ENCODE peak calls at places on chromosomes 12 and 14, in four cellular contexts. One of them, this sample, is unnamed.

GRCh38 chr12:85920324-85920947 is 46.3 kb downstream of the NTS start:
- DNase-seq in A549: no peak
- DNase-seq in transverse colon: no peak
- DNase-seq in DND-41: no peak
- DNase-seq in this sample: peak

GRCh38 chr14:90655829-90656228 is 160.4 kb downstream of the TTC7B start:
- DNase-seq in A549: no peak
- DNase-seq in transverse colon: no peak
- DNase-seq in DND-41: no peak
- DNase-seq in this sample: no peak

GRCh38 chr12:132081423-132081822 is 62.7 kb downstream of the DDX51 start:
- DNase-seq in A549: no peak
- DNase-seq in transverse colon: no peak
- DNase-seq in DND-41: no peak
- DNase-seq in this sample: no peak

GRCh38 chr14:93737574-93737973 is 50.7 kb downstream of the PRIMA1 start:
- DNase-seq in A549: no peak
- DNase-seq in transverse colon: no peak
- DNase-seq in DND-41: no peak
- DNase-seq in this sample: no peak

GRCh38 chr14:96616168-96616681 is 114.0 kb downstream of the PAPOLA start:
- DNase-seq in A549: no peak
- DNase-seq in transverse colon: no peak
- DNase-seq in DND-41: no peak
- DNase-seq in this sample: no peak

GRCh38 chr12:123120452-123121166 is 30.3 kb downstream of the PITPNM2 start:
- DNase-seq in A549: no peak
- DNase-seq in transverse colon: no peak
- DNase-seq in DND-41: no peak
- DNase-seq in this sample: no peak

GRCh38 chr12:127785535-127785934 is 481.4 kb upstream of the TMEM132C start:
- DNase-seq in A549: no peak
- DNase-seq in transverse colon: no peak
- DNase-seq in DND-41: no peak
- DNase-seq in this sample: no peak

GRCh38 chr14:103448097-103448496 is 62.9 kb downstream of the MARK3 start:
- DNase-seq in A549: no peak
- DNase-seq in transverse colon: no peak
- DNase-seq in DND-41: no peak
- DNase-seq in this sample: no peak

GRCh38 chr12:42963993-42964392 is 374.4 kb upstream of the PRICKLE1 start:
- DNase-seq in A549: no peak
- DNase-seq in transverse colon: no peak
- DNase-seq in DND-41: no peak
- DNase-seq in this sample: no peak

GRCh38 chr12:116604151-116604550 is 45.0 kb downstream of the MAP1LC3B2 start:
- DNase-seq in A549: no peak
- DNase-seq in transverse colon: no peak
- DNase-seq in DND-41: no peak
- DNase-seq in this sample: no peak

GRCh38 chr12:116606397-116606796 is 47.2 kb downstream of the MAP1LC3B2 start:
- DNase-seq in A549: no peak
- DNase-seq in transverse colon: no peak
- DNase-seq in DND-41: no peak
- DNase-seq in this sample: no peak

GRCh38 chr12:116607039-116607438 is 47.9 kb downstream of the MAP1LC3B2 start:
- DNase-seq in A549: no peak
- DNase-seq in transverse colon: no peak
- DNase-seq in DND-41: no peak
- DNase-seq in this sample: no peak

GRCh38 chr12:116603516-116603915 is 44.3 kb downstream of the MAP1LC3B2 start:
- DNase-seq in A549: no peak
- DNase-seq in transverse colon: no peak
- DNase-seq in DND-41: no peak
- DNase-seq in this sample: no peak

DNA sequence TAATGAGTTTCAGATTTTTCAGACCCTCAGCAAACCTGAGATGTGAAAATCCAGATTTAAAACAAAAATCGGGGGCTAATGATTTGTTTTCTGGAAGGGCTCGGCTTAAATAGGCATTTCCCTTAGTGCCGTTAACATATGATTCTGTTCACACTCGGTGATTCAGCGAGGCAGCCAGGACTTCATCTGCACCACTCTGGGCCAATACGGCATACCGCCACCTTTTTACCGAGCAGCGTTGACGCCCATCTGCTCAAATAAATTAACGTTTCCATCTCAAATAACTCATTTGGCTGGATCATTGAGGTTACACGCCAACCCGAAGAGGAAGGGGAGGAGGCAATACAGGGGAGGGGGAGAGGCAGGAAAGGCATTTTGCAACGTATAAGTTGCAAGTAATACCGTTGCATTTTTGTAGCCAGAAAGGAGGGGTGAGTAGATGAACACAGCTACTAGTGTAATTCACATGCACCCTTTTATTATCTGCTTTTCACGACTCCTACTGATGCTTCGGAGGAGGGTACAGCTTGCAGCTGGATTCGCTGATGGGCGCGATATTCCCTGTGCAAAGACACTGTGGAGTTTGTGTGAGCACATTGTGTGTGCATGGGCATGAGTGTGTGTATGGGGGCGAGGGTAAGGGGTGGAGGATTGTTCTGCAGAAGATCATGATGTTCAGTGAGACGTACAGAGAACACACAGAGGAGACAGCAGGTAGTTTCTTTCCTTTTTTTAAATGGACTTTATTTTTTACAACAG is 45.9 kb downstream of the MAP1LC3B2 start:
- DNase-seq in A549: no peak
- DNase-seq in transverse colon: no peak
- DNase-seq in DND-41: no peak
- DNase-seq in this sample: no peak
- H3K4me3 ChIP-seq in A549: no peak
- H3K4me3 ChIP-seq in transverse colon: no peak
- H3K4me3 ChIP-seq in DND-41: no peak
- H3K4me3 ChIP-seq in this sample: no peak

GRCh38 chr14:68679746-68680467 is 113.0 kb downstream of the ZFP36L1 start:
- DNase-seq in A549: no peak
- DNase-seq in transverse colon: no peak
- DNase-seq in DND-41: no peak
- DNase-seq in this sample: no peak
- H3K27ac ChIP-seq in A549: peak
- H3K27ac ChIP-seq in transverse colon: no peak
- H3K27ac ChIP-seq in DND-41: no peak
- H3K27ac ChIP-seq in this sample: no peak

GRCh38 chr14:68626386-68626785 is 166.5 kb downstream of the ZFP36L1 start:
- DNase-seq in A549: no peak
- DNase-seq in transverse colon: no peak
- DNase-seq in DND-41: no peak
- DNase-seq in this sample: no peak

GRCh38 chr14:68627050-68627867 is 165.6 kb downstream of the ZFP36L1 start:
- DNase-seq in A549: no peak
- DNase-seq in transverse colon: no peak
- DNase-seq in DND-41: no peak
- DNase-seq in this sample: no peak

GRCh38 chr14:68628605-68629310 is 164.1 kb downstream of the ZFP36L1 start:
- DNase-seq in A549: no peak
- DNase-seq in transverse colon: peak
- DNase-seq in DND-41: no peak
- DNase-seq in this sample: peak

GRCh38 chr14:68630081-68630571 is 162.7 kb downstream of the ZFP36L1 start:
- DNase-seq in A549: no peak
- DNase-seq in transverse colon: no peak
- DNase-seq in DND-41: no peak
- DNase-seq in this sample: no peak

GRCh38 chr14:68627868-68628604 is 164.8 kb downstream of the ZFP36L1 start:
- DNase-seq in A549: no peak
- DNase-seq in transverse colon: peak
- DNase-seq in DND-41: no peak
- DNase-seq in this sample: peak
- H3K4me3 ChIP-seq in A549: no peak
- H3K4me3 ChIP-seq in transverse colon: peak
- H3K4me3 ChIP-seq in DND-41: no peak
- H3K4me3 ChIP-seq in this sample: peak

GRCh38 chr12:26251600-26251999 is 56.2 kb downstream of the SSPN start:
- DNase-seq in A549: no peak
- DNase-seq in transverse colon: no peak
- DNase-seq in DND-41: no peak
- DNase-seq in this sample: no peak

GRCh38 chr12:26252946-26253345 is 57.6 kb downstream of the SSPN start:
- DNase-seq in A549: no peak
- DNase-seq in transverse colon: no peak
- DNase-seq in DND-41: no peak
- DNase-seq in this sample: no peak

GRCh38 chr12:26246483-26247164 is 51.3 kb downstream of the SSPN start:
- DNase-seq in A549: no peak
- DNase-seq in transverse colon: peak
- DNase-seq in DND-41: no peak
- DNase-seq in this sample: no peak

GRCh38 chr12:26247873-26248272 is 52.5 kb downstream of the SSPN start:
- DNase-seq in A549: no peak
- DNase-seq in transverse colon: no peak
- DNase-seq in DND-41: no peak
- DNase-seq in this sample: no peak

GRCh38 chr12:26250801-26251200 is 55.4 kb downstream of the SSPN start:
- DNase-seq in A549: no peak
- DNase-seq in transverse colon: no peak
- DNase-seq in DND-41: no peak
- DNase-seq in this sample: no peak
- H3K27ac ChIP-seq in A549: no peak
- H3K27ac ChIP-seq in transverse colon: no peak
- H3K27ac ChIP-seq in DND-41: no peak
- H3K27ac ChIP-seq in this sample: no peak

GRCh38 chr12:49276304-49277290 is 11.7 kb downstream of the TUBA1C start:
- DNase-seq in A549: no peak
- DNase-seq in transverse colon: no peak
- DNase-seq in DND-41: no peak
- DNase-seq in this sample: no peak

GRCh38 chr12:49277466-49277865 is 12.6 kb downstream of the TUBA1C start:
- DNase-seq in A549: no peak
- DNase-seq in transverse colon: no peak
- DNase-seq in DND-41: no peak
- DNase-seq in this sample: no peak

GRCh38 chr12:49272790-49273725 is 8.2 kb downstream of the TUBA1C start:
- DNase-seq in A549: no peak
- DNase-seq in transverse colon: no peak
- DNase-seq in DND-41: no peak
- DNase-seq in this sample: no peak

GRCh38 chr12:49274396-49275069 is 9.7 kb downstream of the TUBA1C start:
- DNase-seq in A549: no peak
- DNase-seq in transverse colon: no peak
- DNase-seq in DND-41: no peak
- DNase-seq in this sample: no peak

DNA sequence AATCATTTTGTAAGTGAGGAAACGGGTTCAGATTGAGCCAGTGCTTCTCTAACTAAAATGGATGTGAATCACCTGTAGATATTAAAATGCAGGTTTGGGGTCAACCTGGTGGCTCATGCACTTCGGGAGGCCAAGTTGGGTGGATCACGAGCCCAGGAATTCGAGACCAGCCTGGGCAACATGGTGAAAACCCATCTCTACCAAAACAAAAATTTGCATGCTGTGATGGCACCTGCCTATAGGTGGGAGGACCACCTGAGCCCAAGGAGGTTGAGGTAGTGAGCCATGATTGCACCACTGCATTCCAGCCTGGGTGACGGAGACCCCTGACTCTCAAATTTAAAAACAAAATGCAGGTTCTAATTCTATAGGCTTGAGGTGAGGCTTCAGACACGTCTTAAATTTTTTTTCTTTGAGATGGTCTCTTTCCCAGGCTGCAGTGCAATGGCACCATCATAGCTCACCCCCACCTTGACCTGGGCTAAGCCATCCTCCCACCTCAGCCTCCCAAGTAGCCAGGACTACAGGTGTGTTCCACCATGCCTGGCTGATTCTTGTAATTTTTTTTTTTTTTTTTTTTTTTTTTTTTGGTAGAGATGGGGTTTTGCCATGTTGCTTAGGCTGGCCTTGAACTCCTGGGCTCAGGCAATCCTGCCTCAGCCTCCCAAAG is 9.0 kb downstream of the TUBA1C start:
- DNase-seq in A549: no peak
- DNase-seq in transverse colon: no peak
- DNase-seq in DND-41: no peak
- DNase-seq in this sample: no peak
- H3K4me3 ChIP-seq in A549: no peak
- H3K4me3 ChIP-seq in transverse colon: no peak
- H3K4me3 ChIP-seq in DND-41: no peak
- H3K4me3 ChIP-seq in this sample: no peak

DNA sequence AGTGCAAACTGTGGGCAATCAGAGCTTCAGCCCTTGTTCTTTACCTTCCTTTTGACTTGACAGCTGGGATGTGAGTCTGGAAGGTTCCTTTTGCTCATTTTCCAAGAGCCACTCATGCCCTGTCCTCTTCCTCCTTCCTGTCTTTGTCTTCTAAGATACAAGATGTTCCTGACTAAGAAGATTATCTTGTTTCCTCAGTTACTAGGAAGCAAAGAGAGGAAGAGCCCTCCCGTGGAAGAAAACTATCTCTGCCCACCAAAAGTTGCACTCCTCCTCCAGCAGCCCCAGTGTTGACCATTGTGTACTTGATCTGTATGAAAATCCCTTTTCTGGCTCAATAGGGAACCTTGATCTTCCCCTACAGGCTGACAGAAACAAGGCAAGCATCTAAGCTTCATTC is 138.0 kb downstream of the C12orf75 start:
- DNase-seq in A549: no peak
- DNase-seq in transverse colon: no peak
- DNase-seq in DND-41: no peak
- DNase-seq in this sample: no peak
- H3K27ac ChIP-seq in A549: no peak
- H3K27ac ChIP-seq in transverse colon: no peak
- H3K27ac ChIP-seq in DND-41: no peak
- H3K27ac ChIP-seq in this sample: no peak

GRCh38 chr12:50079771-50080170 is 5.4 kb upstream of the SMARCD1 start:
- DNase-seq in A549: no peak
- DNase-seq in transverse colon: no peak
- DNase-seq in DND-41: no peak
- DNase-seq in this sample: no peak

GRCh38 chr12:50075808-50076170 is 9.4 kb upstream of the SMARCD1 start:
- DNase-seq in A549: no peak
- DNase-seq in transverse colon: no peak
- DNase-seq in DND-41: no peak
- DNase-seq in this sample: no peak

GRCh38 chr12:50074936-50075807 is 10.0 kb upstream of the SMARCD1 start:
- DNase-seq in A549: peak
- DNase-seq in transverse colon: peak
- DNase-seq in DND-41: peak
- DNase-seq in this sample: peak

GRCh38 chr12:50078281-50078680 is 6.9 kb upstream of the SMARCD1 start:
- DNase-seq in A549: no peak
- DNase-seq in transverse colon: no peak
- DNase-seq in DND-41: no peak
- DNase-seq in this sample: no peak

GRCh38 chr12:50077099-50077498 is 8.0 kb upstream of the SMARCD1 start:
- DNase-seq in A549: no peak
- DNase-seq in transverse colon: no peak
- DNase-seq in DND-41: no peak
- DNase-seq in this sample: no peak
- H3K4me3 ChIP-seq in A549: no peak
- H3K4me3 ChIP-seq in transverse colon: no peak
- H3K4me3 ChIP-seq in DND-41: no peak
- H3K4me3 ChIP-seq in this sample: no peak

GRCh38 chr12:6328045-6328779 is 13.7 kb downstream of the TNFRSF1A start:
- DNase-seq in A549: no peak
- DNase-seq in transverse colon: no peak
- DNase-seq in DND-41: no peak
- DNase-seq in this sample: no peak
- H3K27ac ChIP-seq in A549: peak
- H3K27ac ChIP-seq in transverse colon: peak
- H3K27ac ChIP-seq in DND-41: no peak
- H3K27ac ChIP-seq in this sample: no peak